ENCODE peak calls at places on chromosomes 12 and 14, in six cellular contexts. K is CD4-positive, alpha-beta T cell; T is osteocyte; S is activated B cell treated with CpG ODN at 0.5 μM for 24 hours; U is uterus; N is ovary. L is an unnamed sample.

GRCh38 chr14:66572836-66573235 is 64.9 kb downstream of the GPHN start:
- DNase-seq in K (no peak), T (no peak), S (no peak), U (no peak), N (no peak), L (no peak)

GRCh38 chr12:27462851-27463250 is 16.3 kb downstream of the SMCO2 start:
- DNase-seq in K (no peak), T (no peak), S (no peak), U (peak), N (peak), L (no peak)

GRCh38 chr12:78293039-78293686 is 462.5 kb downstream of the NAV3 start:
- DNase-seq in K (no peak), T (no peak), S (no peak), U (no peak), N (no peak), L (no peak)

GRCh38 chr12:17369556-17369955 is 720.4 kb downstream of the RERGL start:
- DNase-seq in K (no peak), T (no peak), S (no peak), U (no peak), N (no peak), L (no peak)

GRCh38 chr12:101857043-101857558 is 20.3 kb upstream of the DRAM1 start:
- DNase-seq in K (no peak), T (no peak), S (no peak), U (no peak), N (no peak), L (no peak)

GRCh38 chr14:97218336-97218712 is 421.1 kb downstream of the VRK1 start:
- DNase-seq in K (no peak), T (no peak), S (no peak), U (no peak), N (no peak), L (peak)

GRCh38 chr14:38158468-38158867 is 49.2 kb upstream of the SSTR1 start:
- DNase-seq in K (no peak), T (no peak), S (no peak), U (no peak), N (no peak), L (no peak)

GRCh38 chr12:130438711-130439110 is 101.0 kb downstream of the PIWIL1 start:
- DNase-seq in K (no peak), T (no peak), S (no peak), U (no peak), N (no peak), L (no peak)

GRCh38 chr12:64193931-64194330 is 28.2 kb downstream of the KICS2 start:
- DNase-seq in K (no peak), T (no peak), S (no peak), U (no peak), N (no peak), L (no peak)

GRCh38 chr12:19110541-19110940 is 19.0 kb upstream of the PLEKHA5 start:
- DNase-seq in K (no peak), T (no peak), S (no peak), U (no peak), N (no peak), L (no peak)

GRCh38 chr12:25459541-25459951 is 93.5 kb downstream of the LMNTD1 start:
- DNase-seq in K (no peak), T (no peak), S (peak), U (no peak), N (no peak), L (no peak)

GRCh38 chr12:88052686-88053085 is 23.5 kb upstream of the C12orf50 start:
- DNase-seq in K (no peak), T (no peak), S (no peak), U (no peak), N (no peak), L (peak)

GRCh38 chr12:3680919-3681594 is 71.9 kb downstream of the CRACR2A start:
- DNase-seq in K (no peak), T (peak), S (no peak), U (peak), N (peak), L (no peak)

GRCh38 chr14:73633517-73634332 is 11.1 kb upstream of the DNAL1 start:
- DNase-seq in K (peak), T (no peak), S (peak), U (peak), N (peak), L (peak)

GRCh38 chr12:128069359-128069997 is 197.5 kb upstream of the TMEM132C start:
- DNase-seq in K (no peak), T (no peak), S (no peak), U (no peak), N (no peak), L (peak)

GRCh38 chr12:80056845-80057244 is 42.5 kb upstream of the OTOGL start:
- DNase-seq in K (no peak), T (no peak), S (no peak), U (peak), N (no peak), L (no peak)

GRCh38 chr14:104513641-104514046 is 65.9 kb upstream of the C14orf180 start:
- DNase-seq in K (no peak), T (no peak), S (no peak), U (no peak), N (no peak), L (no peak)

GRCh38 chr14:89618309-89618708 is 201.3 kb upstream of the FOXN3 start:
- DNase-seq in K (no peak), T (no peak), S (no peak), U (no peak), N (no peak), L (no peak)

GRCh38 chr12:65014504-65015271 is 106.4 kb downstream of the WIF1 start:
- DNase-seq in K (no peak), T (no peak), S (no peak), U (no peak), N (no peak), L (no peak)

GRCh38 chr12:54977155-54977554 is 7.4 kb downstream of the TESPA1 start:
- DNase-seq in K (no peak), T (no peak), S (no peak), U (no peak), N (no peak), L (no peak)

GRCh38 chr14:31971612-31972011 is 105.5 kb upstream of the ARHGAP5 start:
- DNase-seq in K (no peak), T (no peak), S (no peak), U (no peak), N (no peak), L (no peak)

GRCh38 chr12:103929909-103930786 is at the start of gene HSP90B1:
- DNase-seq in K (peak), T (peak), S (peak), U (peak), N (peak), L (peak)

GRCh38 chr12:68364893-68365725 is 32.9 kb upstream of the MDM1 start:
- DNase-seq in K (peak), T (peak), S (peak), U (peak), N (peak), L (peak)

GRCh38 chr12:106774808-106775524 is 484 bp downstream of the RIC8B start:
- DNase-seq in K (no peak), T (no peak), S (no peak), U (no peak), N (no peak), L (no peak)

GRCh38 chr12:8911606-8912268 is 2.6 kb upstream of the PHC1 start:
- DNase-seq in K (no peak), T (no peak), S (no peak), U (no peak), N (no peak), L (no peak)

GRCh38 chr14:92832137-92832700 is 38.1 kb downstream of the GOLGA5 start:
- DNase-seq in K (no peak), T (no peak), S (no peak), U (no peak), N (no peak), L (no peak)

GRCh38 chr12:112151766-112152541 is 26.6 kb downstream of the TRAFD1 start:
- DNase-seq in K (peak), T (peak), S (no peak), U (no peak), N (no peak), L (no peak)

GRCh38 chr12:51482808-51483532 is 58.3 kb downstream of the SLC4A8 start:
- DNase-seq in K (peak), T (no peak), S (no peak), U (no peak), N (no peak), L (no peak)

GRCh38 chr12:10928746-10929286 is at the start of gene PRH2:
- DNase-seq in K (no peak), T (no peak), S (no peak), U (no peak), N (no peak), L (no peak)

GRCh38 chr14:52299692-52300278 is 14.3 kb upstream of the PTGER2 start:
- DNase-seq in K (no peak), T (no peak), S (no peak), U (no peak), N (no peak), L (no peak)

GRCh38 chr14:101810897-101811620 is 49.5 kb downstream of the PPP2R5C start:
- DNase-seq in K (no peak), T (no peak), S (no peak), U (no peak), N (no peak), L (no peak)

GRCh38 chr12:63753743-63754142 is 26.0 kb upstream of the RXYLT1 start:
- DNase-seq in K (no peak), T (no peak), S (no peak), U (no peak), N (no peak), L (no peak)

DNA sequence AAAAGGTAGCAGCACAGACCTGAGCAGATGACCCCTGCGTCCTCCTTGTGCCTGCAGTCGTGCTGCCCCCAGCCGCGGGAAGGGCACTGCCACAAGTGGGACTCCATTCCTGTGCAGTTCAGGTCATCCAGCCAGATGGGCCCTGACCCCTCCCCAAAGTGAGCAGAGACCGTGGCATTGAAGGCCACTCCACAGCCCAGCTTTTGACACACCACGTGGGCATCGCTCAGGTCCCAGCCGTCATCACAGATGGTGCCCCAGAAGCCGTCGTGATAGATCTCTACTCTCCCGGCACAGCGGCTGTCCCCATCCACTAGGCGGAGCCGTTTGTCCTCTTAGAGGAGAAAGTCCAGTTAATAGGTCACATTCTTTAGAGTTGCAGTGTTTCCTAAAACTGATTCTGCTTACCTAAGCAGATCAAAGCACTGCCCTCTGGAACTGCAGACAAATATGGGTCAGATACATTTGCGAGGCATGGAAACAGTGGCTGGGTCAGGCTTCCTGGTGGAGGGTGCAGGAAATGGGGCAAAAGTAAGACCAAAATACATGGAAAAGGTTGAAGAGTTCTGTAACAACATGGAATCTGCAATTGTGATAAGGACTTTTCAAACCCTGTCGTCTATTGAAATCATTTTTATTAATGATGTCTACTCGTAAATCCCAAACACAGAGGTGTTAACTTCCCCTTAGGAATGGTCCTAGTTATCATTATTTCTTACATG is 69.4 kb downstream of the CD163L1 start:
- DNase-seq in K (no peak), T (no peak), S (no peak), U (no peak), N (no peak), L (peak)
- TF ChIP-seq CTCF in K (no peak), T (peak), S (no peak), U (no peak), N (no peak), L (peak)

GRCh38 chr14:94040796-94041195 is 14.7 kb downstream of the OTUB2 start:
- DNase-seq in K (no peak), T (no peak), S (no peak), U (no peak), N (no peak), L (no peak)

GRCh38 chr14:94043111-94043755 is 17.1 kb downstream of the OTUB2 start:
- DNase-seq in K (no peak), T (no peak), S (no peak), U (no peak), N (peak), L (no peak)

GRCh38 chr14:94040247-94040646 is 14.1 kb downstream of the OTUB2 start:
- DNase-seq in K (no peak), T (no peak), S (no peak), U (no peak), N (no peak), L (no peak)

GRCh38 chr14:94042433-94043091 is 16.4 kb downstream of the OTUB2 start:
- DNase-seq in K (no peak), T (no peak), S (no peak), U (no peak), N (no peak), L (no peak)

DNA sequence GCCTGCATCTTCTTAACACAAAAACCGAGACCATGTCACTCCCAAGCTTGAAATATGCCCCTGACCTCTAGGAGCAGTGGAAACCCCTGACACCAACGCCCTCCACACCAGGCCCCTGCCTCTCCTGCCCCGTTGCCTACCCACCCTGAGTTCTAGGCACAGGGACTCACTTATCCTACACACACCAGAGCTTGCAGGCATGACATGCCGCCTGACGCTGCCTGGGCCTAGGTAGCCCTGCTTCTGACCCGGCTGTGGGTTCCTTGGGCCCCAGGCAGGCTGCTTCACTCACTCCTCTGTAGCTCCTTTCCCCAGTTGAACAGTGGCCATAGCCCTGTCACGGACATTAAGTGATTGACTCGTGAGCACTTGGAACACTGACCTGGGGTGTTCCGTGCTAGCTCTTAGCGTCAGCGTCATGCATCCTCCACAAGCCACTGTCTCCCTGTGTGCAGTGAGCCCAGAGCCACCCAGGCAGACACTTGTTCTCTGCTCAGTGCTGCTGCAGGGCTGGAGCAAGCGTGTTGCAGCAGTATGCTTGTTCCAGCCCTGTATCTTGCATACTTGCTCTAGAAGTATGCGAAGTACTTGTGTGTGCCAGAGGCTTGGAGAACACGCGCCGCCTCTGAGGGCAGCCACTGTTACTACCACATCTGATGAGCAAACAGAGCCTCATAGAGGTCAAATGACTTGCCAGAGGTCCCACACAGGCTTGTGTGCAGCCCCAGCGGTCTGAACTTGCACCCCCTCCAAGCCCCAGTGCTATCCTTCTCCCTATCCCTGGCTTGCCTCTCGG is 15.6 kb downstream of the OTUB2 start:
- DNase-seq in K (no peak), T (no peak), S (no peak), U (no peak), N (peak), L (no peak)
- TF ChIP-seq CTCF in K (no peak), T (no peak), S (no peak), U (no peak), N (no peak), L (no peak)

DNA sequence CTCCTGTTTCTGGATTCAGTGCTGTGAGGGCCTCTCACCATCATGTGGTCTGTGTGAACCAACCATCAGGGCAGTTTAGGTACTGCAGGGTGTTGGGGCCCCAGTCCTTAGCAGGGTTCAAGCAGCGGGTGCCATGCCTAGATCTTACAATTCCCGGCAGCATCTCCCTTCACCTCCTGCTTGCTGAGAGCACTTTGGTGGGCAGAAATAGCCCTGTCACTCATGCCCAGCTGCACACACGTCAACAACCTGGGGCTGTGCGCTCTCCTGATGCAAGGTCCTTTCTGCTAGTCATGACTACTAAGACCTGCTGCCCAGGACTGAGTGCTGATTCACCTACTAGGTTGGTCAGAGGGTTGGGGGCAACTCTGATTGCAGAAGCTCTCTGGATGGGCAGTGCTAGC is 72.1 kb downstream of the NINJ2 start:
- DNase-seq in K (no peak), T (no peak), S (no peak), U (no peak), N (no peak), L (no peak)
- TF ChIP-seq CTCF in K (no peak), T (no peak), S (no peak), U (no peak), N (no peak), L (no peak)

DNA sequence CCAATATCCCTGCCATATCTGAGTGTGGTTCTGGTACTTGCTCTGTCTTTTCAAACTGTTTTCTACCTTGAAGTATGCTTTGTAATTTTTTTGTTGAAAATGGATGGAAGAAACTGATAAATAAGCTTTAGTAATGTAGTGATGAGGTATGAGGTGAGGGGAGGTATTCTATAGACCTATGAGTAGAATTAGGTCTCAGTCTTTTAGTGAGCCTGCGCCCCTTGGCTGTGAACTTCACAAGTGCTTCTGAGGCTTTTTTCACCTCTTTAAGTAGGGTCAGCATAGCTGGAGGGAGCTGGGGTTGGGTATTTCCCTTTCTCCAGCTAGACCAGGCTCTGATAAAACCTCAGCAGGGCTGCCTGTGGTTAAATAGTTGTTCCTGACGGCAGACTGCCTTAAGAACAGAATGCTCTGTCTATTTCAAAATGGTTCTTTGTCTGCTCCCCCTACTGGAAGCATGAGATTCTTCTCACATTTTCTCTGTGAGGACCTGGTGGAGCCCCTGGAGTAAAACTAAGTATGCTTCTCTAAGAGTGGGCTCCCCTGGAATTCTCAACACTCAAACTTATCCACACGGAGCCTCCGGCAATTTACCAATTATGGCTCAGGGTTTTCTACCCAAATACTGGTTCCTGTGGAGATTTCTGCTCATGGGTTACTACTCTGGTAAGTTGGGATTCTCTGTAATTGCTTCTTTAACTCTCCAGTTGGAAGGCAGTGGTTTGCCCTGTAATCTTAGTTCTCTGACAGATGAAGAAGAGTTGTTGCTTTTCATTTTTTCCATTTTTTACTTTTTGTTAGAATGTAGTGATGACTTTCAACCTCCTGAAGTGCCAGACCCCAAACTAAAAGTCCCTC is 13.1 kb downstream of the KRT5 start:
- DNase-seq in K (no peak), T (no peak), S (no peak), U (no peak), N (no peak), L (no peak)
- TF ChIP-seq CTCF in K (peak), T (peak), S (no peak), U (peak), N (no peak), L (peak)

GRCh38 chr14:76175942-76176341 is 24.2 kb downstream of the GPATCH2L start:
- DNase-seq in K (no peak), T (no peak), S (no peak), U (no peak), N (no peak), L (no peak)

GRCh38 chr14:76186318-76187027 is 34.8 kb downstream of the GPATCH2L start:
- DNase-seq in K (no peak), T (no peak), S (no peak), U (no peak), N (no peak), L (no peak)

DNA sequence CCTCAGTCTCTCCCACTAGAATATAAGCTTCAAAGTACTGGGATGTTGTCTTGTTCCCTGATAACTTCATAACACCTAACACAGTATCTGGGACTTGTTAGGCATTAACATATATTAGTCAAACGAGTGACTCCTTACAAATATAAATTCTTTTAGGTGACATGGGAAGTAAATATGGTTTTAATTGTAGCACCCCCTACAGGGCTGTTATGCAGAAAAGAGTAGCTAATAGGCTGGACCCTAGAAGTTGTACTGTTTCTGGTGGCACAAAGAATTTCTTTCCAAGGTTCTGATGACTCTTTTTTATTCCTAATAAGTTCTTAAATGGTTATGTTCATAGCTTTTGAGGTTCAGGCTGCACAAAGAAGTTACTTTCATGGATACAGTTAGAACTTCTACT is 29.8 kb downstream of the GPATCH2L start:
- DNase-seq in K (no peak), T (no peak), S (no peak), U (no peak), N (no peak), L (no peak)
- TF ChIP-seq CTCF in K (no peak), T (peak), S (no peak), U (no peak), N (no peak), L (peak)

GRCh38 chr14:58574623-58575022 is 63.1 kb upstream of the DACT1 start:
- DNase-seq in K (no peak), T (no peak), S (no peak), U (no peak), N (no peak), L (no peak)
- TF ChIP-seq CTCF in K (no peak), T (peak), S (no peak), U (no peak), N (no peak), L (no peak)